ENCODE peak calls at places on chromosomes 5 and 9, in four cellular contexts. N, A, H and R are unnamed samples.

GRCh38 chr5:160835818-160836528 is 16.0 kb downstream of the ATP10B start:
- DNase-seq in N (no peak), H (no peak), A (no peak), R (no peak)

GRCh38 chr5:132024789-132025402 is 13.4 kb upstream of the ACSL6 start:
- DNase-seq in A (peak; percentile 42), H (no peak), N (no peak), R (no peak)

GRCh38 chr5:139663207-139663606 is 15.1 kb downstream of the CXXC5 start:
- DNase-seq in A (no peak), H (no peak), N (no peak), R (no peak)

GRCh38 chr9:121692606-121693505 is 41.4 kb downstream of the DAB2IP start:
- DNase-seq in A (peak; percentile 65), N (peak; percentile 52), H (peak; percentile 55), R (no peak)

GRCh38 chr5:9046756-9047481 is 499.0 kb downstream of the SEMA5A start:
- DNase-seq in N (peak; percentile 99), H (peak; percentile 73), A (no peak), R (no peak)

GRCh38 chr5:60232051-60232794 is 338.7 kb upstream of the PDE4D start:
- DNase-seq in N (no peak), H (no peak), A (no peak), R (no peak)

GRCh38 chr5:57219386-57219785 is 45.5 kb downstream of the GPBP1 start:
- DNase-seq in A (no peak), N (no peak), H (no peak), R (no peak)

GRCh38 chr5:126680215-126680817 is 79.6 kb downstream of the PHAX start:
- DNase-seq in A (peak; percentile 77), H (no peak), N (peak; percentile 19), R (no peak)

GRCh38 chr5:110768138-110768845 is 29.5 kb downstream of the SLC25A46 start:
- DNase-seq in H (no peak), A (no peak), N (peak; percentile 77), R (no peak)

GRCh38 chr5:172453986-172454354 is 355 bp downstream of the SH3PXD2B start:
- DNase-seq in N (no peak), A (peak; percentile 61), H (no peak), R (peak; percentile 52)

GRCh38 chr5:104800440-104801048 is 1238.0 kb upstream of the NUDT12 start:
- DNase-seq in A (peak; percentile 40), H (no peak), N (no peak), R (no peak)

GRCh38 chr5:59253625-59254024 is 639.9 kb downstream of the PDE4D start:
- DNase-seq in N (no peak), A (no peak), H (no peak), R (no peak)

GRCh38 chr5:180599590-180599914 is 8.3 kb upstream of the SCGB3A1 start:
- DNase-seq in N (no peak), H (no peak), A (no peak), R (no peak)

GRCh38 chr5:145982572-145983314 is 46.4 kb downstream of the SH3RF2 start:
- DNase-seq in H (no peak), N (peak; percentile 23), A (no peak), R (no peak)
- H3K27ac ChIP-seq in H (no peak overlapping the region), N (no peak overlapping the region), A (no peak overlapping the region), R (no peak overlapping the region)

DNA sequence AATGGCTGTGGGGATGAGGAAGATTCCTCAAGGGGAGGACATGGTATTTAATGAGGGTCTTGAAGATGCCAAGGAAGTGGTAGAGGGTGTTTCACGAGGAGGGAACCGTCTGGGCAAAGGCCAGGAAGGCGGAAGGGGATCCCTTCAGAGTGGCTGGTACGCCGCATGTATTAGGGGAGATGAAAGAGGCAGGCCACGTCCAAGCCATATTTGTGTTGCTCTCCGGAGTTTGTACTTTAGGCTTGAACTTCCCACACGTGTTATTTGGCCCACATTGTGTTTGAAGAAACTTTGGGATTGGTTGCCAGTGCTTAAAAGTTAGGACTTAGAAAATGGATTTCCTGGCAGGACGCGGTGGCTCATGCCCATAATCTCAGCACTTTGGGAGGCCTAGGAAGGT is 1.2 kb downstream of the FXN start:
- DNase-seq in H (no peak), A (no peak), N (no peak), R (no peak)
- H3K27ac ChIP-seq in H (peak overlapping the region; percentile 75), A (no peak overlapping the region), N (no peak overlapping the region), R (no peak overlapping the region)

GRCh38 chr5:157106668-157107461 is 2.0 kb downstream of the HAVCR2 start:
- DNase-seq in A (no peak), N (peak; percentile 3), H (no peak), R (no peak)

GRCh38 chr5:157113007-157113406 is 4.2 kb upstream of the HAVCR2 start:
- DNase-seq in H (no peak), N (peak; percentile 13), A (no peak), R (no peak)

GRCh38 chr5:157109744-157110143 is 900 bp upstream of the HAVCR2 start:
- DNase-seq in A (no peak), H (no peak), N (no peak), R (no peak)

GRCh38 chr5:157108961-157109360 is at the start of gene HAVCR2:
- DNase-seq in H (no peak), A (no peak), N (no peak), R (peak; percentile 11)

DNA sequence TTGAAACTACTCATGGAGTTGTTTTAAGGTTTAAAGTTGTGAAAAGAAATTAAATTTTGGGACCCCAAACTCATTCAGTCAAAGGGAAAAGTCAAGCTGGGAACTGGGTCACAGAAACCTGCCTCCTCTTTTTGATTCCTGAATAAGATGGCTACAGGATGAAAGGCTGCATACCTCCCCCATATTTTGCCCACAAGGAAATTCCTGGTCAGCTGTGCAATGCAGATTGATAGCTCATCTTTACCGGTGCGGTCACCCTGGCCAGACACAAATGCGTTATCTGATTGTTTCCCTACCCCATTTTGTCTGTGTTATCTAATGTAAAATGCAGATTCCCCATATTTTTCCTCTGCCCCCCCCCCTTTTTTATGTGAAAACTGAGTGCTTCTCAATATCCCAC is 1.3 kb downstream of the HAVCR2 start:
- DNase-seq in A (no peak), H (no peak), N (no peak), R (no peak)
- H3K27ac ChIP-seq in A (no peak overlapping the region), H (no peak overlapping the region), N (no peak overlapping the region), R (peak overlapping the region; percentile 30)

GRCh38 chr5:135391123-135391868 is 7.7 kb downstream of the MACROH2A1 start:
- DNase-seq in H (no peak), N (peak; percentile 95), A (no peak), R (no peak)
- H3K27ac ChIP-seq in H (peak overlapping the region; percentile 62), N (peak overlapping the region; percentile 55), A (no peak overlapping the region), R (peak overlapping the region; percentile 24)

DNA sequence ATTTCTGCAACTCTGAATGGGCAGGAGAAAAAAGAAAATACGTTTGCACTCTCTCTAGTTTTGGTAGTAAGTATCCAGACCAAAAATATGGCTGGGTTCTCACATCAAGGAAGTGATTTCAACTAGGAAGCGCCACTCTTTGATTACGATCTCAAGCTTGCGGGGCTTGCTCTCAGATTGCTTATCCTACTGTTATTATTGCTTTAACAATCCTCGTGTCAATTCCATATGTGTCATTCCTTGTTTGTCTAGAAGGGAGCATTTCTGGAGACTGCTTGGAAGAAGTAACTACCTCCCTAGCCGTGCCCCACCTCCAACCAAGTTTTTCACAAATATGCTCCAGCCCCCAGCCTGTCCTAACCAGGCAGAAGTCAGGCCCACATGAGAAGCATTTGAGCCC is 3.5 kb downstream of the PRUNE2 start:
- DNase-seq in A (no peak), N (no peak), H (no peak), R (no peak)
- H3K27ac ChIP-seq in A (no peak overlapping the region), N (no peak overlapping the region), H (no peak overlapping the region), R (peak overlapping the region; percentile 68)

GRCh38 chr5:100896054-100896453 is 7.0 kb downstream of the ST8SIA4 start:
- DNase-seq in A (no peak), N (no peak), H (no peak), R (no peak)
- H3K27ac ChIP-seq in A (no peak overlapping the region), N (no peak overlapping the region), H (no peak overlapping the region), R (no peak overlapping the region)

DNA sequence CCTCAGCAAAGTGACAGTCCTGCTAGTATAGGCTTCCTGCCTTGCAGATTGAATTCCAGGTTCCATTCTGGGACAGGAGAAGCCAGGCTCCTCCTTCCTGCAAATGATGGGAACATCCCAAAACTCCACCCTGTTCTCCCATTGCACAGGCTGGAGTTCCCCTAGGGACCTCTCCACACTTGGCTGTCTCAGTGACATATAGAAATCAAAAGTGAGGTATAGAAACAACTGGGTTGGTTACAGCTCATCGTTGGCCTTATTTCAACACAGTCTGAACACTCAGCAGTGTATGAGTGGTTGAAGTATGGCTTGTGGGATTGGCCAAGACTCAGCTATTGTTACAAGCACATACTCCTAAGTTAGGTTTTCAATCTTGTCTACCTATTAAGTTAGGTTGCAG is 157.8 kb upstream of the FTMT start:
- DNase-seq in H (no peak), A (peak; percentile 34), N (no peak), R (no peak)
- H3K27ac ChIP-seq in H (no peak overlapping the region), A (no peak overlapping the region), N (no peak overlapping the region), R (no peak overlapping the region)

GRCh38 chr5:168313596-168314204 is 22.3 kb downstream of the WWC1 start:
- DNase-seq in A (no peak), H (no peak), N (no peak), R (no peak)

GRCh38 chr5:168315416-168315990 is 24.1 kb downstream of the WWC1 start:
- DNase-seq in A (no peak), N (no peak), H (no peak), R (no peak)

GRCh38 chr5:168314735-168315411 is 23.4 kb downstream of the WWC1 start:
- DNase-seq in N (peak; percentile 99), A (peak; percentile 48), H (peak; percentile 96), R (no peak)

GRCh38 chr5:168311061-168311566 is 19.7 kb downstream of the WWC1 start:
- DNase-seq in H (no peak), N (no peak), A (peak; percentile 81), R (no peak)

GRCh38 chr5:168312606-168313297 is 21.3 kb downstream of the WWC1 start:
- DNase-seq in A (no peak), H (no peak), N (no peak), R (no peak)
- H3K27ac ChIP-seq in A (no peak overlapping the region), H (peak overlapping the region; percentile 2), N (no peak overlapping the region), R (no peak overlapping the region)